ENCODE peak calls at places on chromosomes 3 and 15, in six cellular contexts. V is activated T-helper 17 cell treated with anti-CD3 and anti-CD28 coated beads, Interleukin-2, amount 50 U/mL, for 72 hours; R is upper lobe of right lung; I is naive thymus-derived CD8-positive, alpha-beta T cell; N is activated naive CD8-positive, alpha-beta T cell treated with anti-CD3 and anti-CD28 coated beads, Interleukin-2, amount 10 ng/mL, durations not matched to agents 7 days and 5 days; J is SK-N-SH treated with all-trans-retinoic acid at 6 μM for 48 hours. Q is an unnamed sample.

GRCh38 chr3:66480666-66481065 is 20.2 kb downstream of the LRIG1 start:
- ATAC-seq in I (peak; percentile 42), V (peak; percentile 61), N (peak; percentile 53), R (no peak), J (no peak), Q (peak; percentile 58)

GRCh38 chr3:107235193-107235922 is 141.9 kb upstream of the CCDC54 start:
- ATAC-seq in N (peak; percentile 11), R (no peak), J (peak; percentile 11), V (no peak), I (no peak), Q (no peak)

GRCh38 chr3:97950360-97950759 is 21.9 kb downstream of the RIOX2 start:
- ATAC-seq in I (no peak), N (no peak), R (no peak), J (no peak), V (peak; percentile 56), Q (no peak)

GRCh38 chr15:78072080-78072892 is 5.2 kb downstream of the TBC1D2B start:
- ATAC-seq in I (peak; percentile 22), N (peak; percentile 17), V (no peak), J (no peak), R (peak; percentile 44), Q (no peak)

GRCh38 chr15:41806291-41807181 is 21.4 kb upstream of the JMJD7 start:
- ATAC-seq in J (peak; percentile 34), R (peak; percentile 69), I (no peak), N (no peak), V (no peak), Q (no peak)

GRCh38 chr3:64351713-64352595 is 126.7 kb upstream of the PRICKLE2 start:
- ATAC-seq in N (no peak), J (peak; percentile 66), V (no peak), R (peak; percentile 62), I (no peak), Q (no peak)

GRCh38 chr15:40825661-40826088 is 2.8 kb downstream of the PPP1R14D start:
- ATAC-seq in J (peak; percentile 67), I (no peak), V (no peak), R (peak; percentile 55), N (no peak), Q (no peak)

GRCh38 chr15:50354838-50355611 is at the start of gene GABPB1:
- ATAC-seq in R (peak; percentile 87), J (peak; percentile 78), I (peak; percentile 52), N (peak; percentile 51), V (peak; percentile 47), Q (peak; percentile 36)

GRCh38 chr3:52524752-52525661 is 8.7 kb downstream of the NT5DC2 start:
- ATAC-seq in R (peak; percentile 38), I (no peak), V (no peak), J (no peak), N (no peak), Q (no peak)

GRCh38 chr3:11350374-11350773 is 78.2 kb downstream of the ATG7 start:
- ATAC-seq in I (no peak), N (no peak), V (no peak), R (peak; percentile 84), J (no peak), Q (no peak)

GRCh38 chr15:97316362-97316761 is 644.1 kb upstream of the ARRDC4 start:
- ATAC-seq in N (no peak), V (no peak), R (no peak), I (no peak), J (no peak), Q (no peak)

GRCh38 chr3:69536306-69537020 is 150.6 kb upstream of the FRMD4B start:
- ATAC-seq in J (no peak), V (no peak), N (no peak), R (no peak), I (no peak), Q (no peak)

GRCh38 chr3:77045686-77046085 is 5.8 kb downstream of the ROBO2 start:
- ATAC-seq in I (no peak), V (no peak), R (no peak), J (no peak), N (no peak), Q (no peak)

GRCh38 chr3:104273046-104273649 is 1093.6 kb upstream of the ALCAM start:
- ATAC-seq in N (no peak), I (no peak), V (no peak), J (peak; percentile 42), R (peak; percentile 54), Q (no peak)